ENCODE peak calls at places on chromosomes 3 and 15, in four cellular contexts. One of them, this sample, is unnamed.

GRCh38 chr15:88904808-88905327 is 8.3 kb downstream of the MFGE8 start:
- DNase-seq in brain microvascular endothelial cell: peak
- DNase-seq in tibial nerve: peak
- DNase-seq in A549: peak
- DNase-seq in this sample: no peak

GRCh38 chr3:143070977-143071551 is 48.5 kb upstream of the CHST2 start:
- DNase-seq in brain microvascular endothelial cell: peak
- DNase-seq in tibial nerve: no peak
- DNase-seq in A549: no peak
- DNase-seq in this sample: peak

GRCh38 chr15:67242665-67243064 is 11.8 kb downstream of the AAGAB start:
- DNase-seq in brain microvascular endothelial cell: no peak
- DNase-seq in tibial nerve: no peak
- DNase-seq in A549: no peak
- DNase-seq in this sample: no peak

GRCh38 chr3:109132801-109133473 is 3.6 kb upstream of the C3orf85 start:
- DNase-seq in brain microvascular endothelial cell: no peak
- DNase-seq in tibial nerve: no peak
- DNase-seq in A549: no peak
- DNase-seq in this sample: no peak

GRCh38 chr3:112773864-112774263 is 72.8 kb downstream of the CD200R1L start:
- DNase-seq in brain microvascular endothelial cell: no peak
- DNase-seq in tibial nerve: no peak
- DNase-seq in A549: peak
- DNase-seq in this sample: peak

GRCh38 chr15:77533530-77533929 is 99.2 kb downstream of the LINGO1 start:
- DNase-seq in brain microvascular endothelial cell: no peak
- DNase-seq in tibial nerve: no peak
- DNase-seq in A549: no peak
- DNase-seq in this sample: no peak

GRCh38 chr3:95626107-95626506 is 1188.3 kb upstream of the EPHA6 start:
- DNase-seq in brain microvascular endothelial cell: no peak
- DNase-seq in tibial nerve: no peak
- DNase-seq in A549: no peak
- DNase-seq in this sample: no peak

GRCh38 chr15:101188517-101189340 is 63.1 kb downstream of the CHSY1 start:
- DNase-seq in brain microvascular endothelial cell: peak
- DNase-seq in tibial nerve: no peak
- DNase-seq in A549: no peak
- DNase-seq in this sample: no peak

GRCh38 chr3:187783098-187783497 is 37.8 kb upstream of the BCL6 start:
- DNase-seq in brain microvascular endothelial cell: peak
- DNase-seq in tibial nerve: no peak
- DNase-seq in A549: no peak
- DNase-seq in this sample: peak

GRCh38 chr15:77266708-77267387 is 153.1 kb downstream of the PEAK1 start:
- DNase-seq in brain microvascular endothelial cell: peak
- DNase-seq in tibial nerve: no peak
- DNase-seq in A549: no peak
- DNase-seq in this sample: peak

GRCh38 chr3:31240894-31241293 is 291.8 kb upstream of the STT3B start:
- DNase-seq in brain microvascular endothelial cell: no peak
- DNase-seq in tibial nerve: no peak
- DNase-seq in A549: no peak
- DNase-seq in this sample: no peak

GRCh38 chr15:57554063-57554820 is 37.5 kb upstream of the MYZAP start:
- DNase-seq in brain microvascular endothelial cell: no peak
- DNase-seq in tibial nerve: no peak
- DNase-seq in A549: no peak
- DNase-seq in this sample: no peak

GRCh38 chr3:16810593-16811367 is 74.0 kb upstream of the PLCL2 start:
- DNase-seq in brain microvascular endothelial cell: no peak
- DNase-seq in tibial nerve: no peak
- DNase-seq in A549: no peak
- DNase-seq in this sample: no peak

GRCh38 chr15:91945385-91945784 is 91.9 kb downstream of the SLCO3A1 start:
- DNase-seq in brain microvascular endothelial cell: no peak
- DNase-seq in tibial nerve: no peak
- DNase-seq in A549: no peak
- DNase-seq in this sample: no peak

GRCh38 chr15:91946075-91946474 is 92.6 kb downstream of the SLCO3A1 start:
- DNase-seq in brain microvascular endothelial cell: no peak
- DNase-seq in tibial nerve: no peak
- DNase-seq in A549: no peak
- DNase-seq in this sample: no peak

GRCh38 chr15:91942676-91943417 is 89.3 kb downstream of the SLCO3A1 start:
- DNase-seq in brain microvascular endothelial cell: peak
- DNase-seq in tibial nerve: peak
- DNase-seq in A549: peak
- DNase-seq in this sample: peak

GRCh38 chr15:91941871-91942270 is 88.4 kb downstream of the SLCO3A1 start:
- DNase-seq in brain microvascular endothelial cell: no peak
- DNase-seq in tibial nerve: no peak
- DNase-seq in A549: no peak
- DNase-seq in this sample: no peak

DNA sequence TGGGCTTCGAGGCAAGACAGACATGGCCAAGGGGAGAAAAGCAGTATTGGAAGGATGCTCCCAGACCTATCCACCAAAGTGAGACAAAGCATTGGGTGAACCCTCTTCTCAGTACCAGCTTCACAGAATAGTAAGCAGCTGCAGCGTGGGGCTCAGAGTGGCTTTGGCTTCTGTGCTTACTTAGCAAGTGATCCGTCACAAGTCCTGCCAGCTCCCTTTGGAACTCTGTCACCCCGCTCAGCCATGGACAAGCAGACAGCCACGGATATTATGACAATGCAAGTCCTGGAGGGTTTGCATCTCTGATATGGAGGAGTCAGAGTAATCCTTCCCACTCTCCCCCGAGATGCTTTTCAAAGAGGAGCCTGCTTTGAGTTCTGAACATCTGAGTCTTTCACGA is 90.8 kb downstream of the SLCO3A1 start:
- DNase-seq in brain microvascular endothelial cell: no peak
- DNase-seq in tibial nerve: no peak
- DNase-seq in A549: no peak
- DNase-seq in this sample: no peak
- H3K27ac ChIP-seq in brain microvascular endothelial cell: no peak
- H3K27ac ChIP-seq in tibial nerve: no peak
- H3K27ac ChIP-seq in A549: no peak
- H3K27ac ChIP-seq in this sample: no peak

GRCh38 chr3:184174278-184174645 is 393 bp upstream of the AP2M1 start:
- DNase-seq in brain microvascular endothelial cell: no peak
- DNase-seq in tibial nerve: no peak
- DNase-seq in A549: no peak
- DNase-seq in this sample: no peak
- H3K27ac ChIP-seq in brain microvascular endothelial cell: peak
- H3K27ac ChIP-seq in tibial nerve: peak
- H3K27ac ChIP-seq in A549: no peak
- H3K27ac ChIP-seq in this sample: peak

GRCh38 chr3:76038949-76039348 is 253.6 kb upstream of the ZNF717 start:
- DNase-seq in brain microvascular endothelial cell: no peak
- DNase-seq in tibial nerve: no peak
- DNase-seq in A549: no peak
- DNase-seq in this sample: no peak
- H3K27ac ChIP-seq in brain microvascular endothelial cell: no peak
- H3K27ac ChIP-seq in tibial nerve: no peak
- H3K27ac ChIP-seq in A549: no peak
- H3K27ac ChIP-seq in this sample: peak

GRCh38 chr3:36969085-36969484 is 23.8 kb downstream of the EPM2AIP1 start:
- DNase-seq in brain microvascular endothelial cell: no peak
- DNase-seq in tibial nerve: no peak
- DNase-seq in A549: no peak
- DNase-seq in this sample: no peak
- H3K27ac ChIP-seq in brain microvascular endothelial cell: no peak
- H3K27ac ChIP-seq in tibial nerve: no peak
- H3K27ac ChIP-seq in A549: no peak
- H3K27ac ChIP-seq in this sample: peak

GRCh38 chr3:69201658-69202057 is 79.3 kb upstream of the LMOD3 start:
- DNase-seq in brain microvascular endothelial cell: no peak
- DNase-seq in tibial nerve: no peak
- DNase-seq in A549: no peak
- DNase-seq in this sample: no peak
- H3K27ac ChIP-seq in brain microvascular endothelial cell: no peak
- H3K27ac ChIP-seq in tibial nerve: no peak
- H3K27ac ChIP-seq in A549: no peak
- H3K27ac ChIP-seq in this sample: peak

GRCh38 chr15:83410532-83410931 is 36.6 kb upstream of the SH3GL3 start:
- DNase-seq in brain microvascular endothelial cell: no peak
- DNase-seq in tibial nerve: no peak
- DNase-seq in A549: no peak
- DNase-seq in this sample: peak
- H3K27ac ChIP-seq in brain microvascular endothelial cell: no peak
- H3K27ac ChIP-seq in tibial nerve: no peak
- H3K27ac ChIP-seq in A549: no peak
- H3K27ac ChIP-seq in this sample: no peak

DNA sequence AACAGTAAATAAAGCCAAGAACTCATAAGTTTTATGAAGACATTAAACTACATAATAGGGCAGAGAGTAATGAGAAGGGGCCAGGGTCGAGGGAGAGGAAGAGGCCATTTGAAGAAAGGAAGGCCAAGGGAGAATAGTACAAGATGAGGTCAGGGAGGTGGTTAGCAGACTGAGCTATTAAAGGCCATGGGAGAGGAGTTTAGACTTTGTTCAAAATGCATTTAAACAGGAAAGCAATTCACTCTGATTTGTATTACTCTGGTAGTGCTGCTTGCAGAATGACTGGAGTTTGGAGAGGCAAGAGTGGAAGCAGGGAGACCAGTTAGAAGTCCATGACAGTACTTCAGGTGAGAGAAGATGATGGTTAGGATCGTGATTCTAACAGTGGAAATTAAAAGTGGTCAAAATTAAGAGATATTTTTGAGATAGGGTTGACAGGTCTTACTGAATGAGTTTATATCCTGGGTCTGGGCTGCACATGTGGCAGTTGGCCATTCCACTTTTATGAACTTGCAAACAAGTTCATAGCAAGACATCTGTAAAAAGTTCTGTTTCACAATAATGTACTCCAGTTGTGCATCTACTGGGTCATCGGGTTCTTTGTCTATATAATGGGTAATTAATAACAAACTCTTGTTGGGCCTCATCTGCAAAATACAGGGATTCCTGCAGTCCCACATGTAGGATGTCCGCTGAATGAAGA is 16.3 kb downstream of the PPP2R3A start:
- DNase-seq in brain microvascular endothelial cell: no peak
- DNase-seq in tibial nerve: no peak
- DNase-seq in A549: no peak
- DNase-seq in this sample: no peak
- H3K27ac ChIP-seq in brain microvascular endothelial cell: no peak
- H3K27ac ChIP-seq in tibial nerve: no peak
- H3K27ac ChIP-seq in A549: no peak
- H3K27ac ChIP-seq in this sample: no peak

DNA sequence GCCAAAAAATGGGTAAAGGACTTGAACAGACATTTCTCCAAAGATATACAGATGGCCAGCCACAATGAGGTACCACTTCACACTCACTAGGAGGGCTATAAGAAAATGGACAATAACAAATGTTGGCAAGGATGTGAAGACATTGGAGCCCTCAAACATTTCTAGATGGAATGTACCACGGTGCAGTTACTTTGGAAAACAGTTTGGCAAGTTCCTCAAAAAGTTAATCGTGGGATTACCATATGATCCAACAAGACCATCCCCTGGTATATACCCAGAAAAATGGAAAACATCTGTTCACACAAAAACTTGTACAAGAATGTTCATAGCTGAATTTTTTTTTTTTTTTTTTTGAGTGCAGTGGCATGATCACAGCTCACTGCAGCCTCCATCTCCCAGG is 15.9 kb upstream of the HRH1 start:
- DNase-seq in brain microvascular endothelial cell: no peak
- DNase-seq in tibial nerve: no peak
- DNase-seq in A549: no peak
- DNase-seq in this sample: no peak
- H3K27ac ChIP-seq in brain microvascular endothelial cell: no peak
- H3K27ac ChIP-seq in tibial nerve: no peak
- H3K27ac ChIP-seq in A549: no peak
- H3K27ac ChIP-seq in this sample: peak

DNA sequence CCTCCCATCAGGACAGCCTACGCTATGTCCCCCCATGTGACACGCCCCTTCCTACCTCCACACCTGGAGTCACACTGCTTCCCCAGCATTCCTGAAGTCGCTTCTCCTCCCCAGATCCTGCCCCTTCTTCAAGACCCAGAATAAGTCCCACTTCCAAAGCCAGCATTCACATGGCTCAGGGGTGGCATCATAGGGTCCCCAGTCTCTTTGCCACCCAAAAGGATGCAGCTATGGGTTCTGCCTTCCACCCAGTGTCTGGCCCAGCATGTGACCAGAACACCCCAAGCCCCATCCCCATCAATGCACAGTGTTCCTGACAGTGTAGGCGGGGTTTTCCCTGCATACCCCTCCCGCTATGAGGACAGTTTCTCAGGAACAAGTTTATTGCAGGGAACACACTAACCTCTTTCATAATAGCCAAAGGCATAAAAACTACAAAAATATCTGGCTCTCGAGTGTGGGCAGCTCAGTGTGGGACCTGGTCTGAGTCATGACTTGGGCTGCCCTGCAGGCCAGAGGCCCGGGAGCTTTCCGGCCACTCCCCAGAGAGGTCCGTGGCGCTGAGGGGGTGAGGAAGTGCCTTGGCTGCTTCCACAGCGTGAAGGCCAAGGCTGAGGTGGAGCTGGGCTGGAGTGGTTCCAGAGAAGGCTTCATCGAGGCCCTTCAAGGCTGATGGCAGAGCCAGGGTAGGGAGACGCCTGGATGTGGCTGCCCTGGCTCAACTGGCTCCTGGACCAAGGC is 5.8 kb downstream of the ISLR start:
- DNase-seq in brain microvascular endothelial cell: peak
- DNase-seq in tibial nerve: peak
- DNase-seq in A549: no peak
- DNase-seq in this sample: no peak
- H3K27ac ChIP-seq in brain microvascular endothelial cell: peak
- H3K27ac ChIP-seq in tibial nerve: peak
- H3K27ac ChIP-seq in A549: peak
- H3K27ac ChIP-seq in this sample: no peak

DNA sequence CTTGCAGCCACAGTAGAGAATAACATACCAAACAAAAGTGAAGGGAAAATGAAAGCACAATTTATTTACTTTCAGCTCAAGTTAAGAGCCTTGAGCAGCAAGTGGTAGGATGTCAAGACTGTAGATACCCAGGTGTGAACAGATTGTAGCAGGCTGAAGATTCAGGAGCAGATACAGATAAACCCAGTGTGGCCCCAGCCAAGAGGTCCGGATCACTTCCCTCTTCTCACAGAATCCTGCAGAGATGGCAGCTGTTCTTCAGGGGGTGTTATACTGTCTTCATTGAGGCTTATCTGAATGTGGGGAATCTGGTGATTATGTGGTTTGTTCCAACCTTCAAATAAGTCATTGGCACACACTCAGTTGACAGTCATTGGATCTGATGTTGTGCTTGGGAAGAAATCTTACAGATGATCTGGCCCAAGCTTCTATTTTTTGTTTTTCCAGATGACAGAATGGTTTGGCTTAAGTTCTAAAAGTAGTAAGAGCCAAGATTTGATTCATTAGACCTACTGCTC is 2.2 kb downstream of the STARD9 start:
- DNase-seq in brain microvascular endothelial cell: peak
- DNase-seq in tibial nerve: no peak
- DNase-seq in A549: no peak
- DNase-seq in this sample: no peak
- H3K27ac ChIP-seq in brain microvascular endothelial cell: no peak
- H3K27ac ChIP-seq in tibial nerve: peak
- H3K27ac ChIP-seq in A549: no peak
- H3K27ac ChIP-seq in this sample: no peak